ENCODE peak calls at places on chromosomes 11 and 22, in six cellular contexts. S is lung microvascular endothelial cell, M is ovary, B is right lobe of liver, J is dorsolateral prefrontal cortex, K is GM12891. P is an unnamed sample.

GRCh38 chr11:95593101-95593500 is 196.5 kb downstream of the FAM76B start:
- DNase-seq in M (peak), B (no peak), S (no peak), J (peak), K (no peak), P (peak)

GRCh38 chr11:128784059-128784804 is 82.9 kb downstream of the KCNJ1 start:
- DNase-seq in M (no peak), J (no peak), B (no peak), K (no peak), S (no peak), P (no peak)

GRCh38 chr22:32327596-32328171 is 30.0 kb upstream of the RFPL3 start:
- DNase-seq in S (no peak), J (no peak), K (no peak), B (peak), M (no peak), P (no peak)

GRCh38 chr22:41933411-41934177 is 7.0 kb upstream of the TNFRSF13C start:
- DNase-seq in B (no peak), K (no peak), M (no peak), S (no peak), J (no peak), P (no peak)

GRCh38 chr22:37225481-37225880 is 13.2 kb upstream of the SSTR3 start:
- DNase-seq in B (no peak), M (no peak), K (no peak), J (no peak), S (peak), P (no peak)

GRCh38 chr11:21142007-21142406 is 472.6 kb downstream of the NELL1 start:
- DNase-seq in K (no peak), S (no peak), J (no peak), M (no peak), B (no peak), P (no peak)

GRCh38 chr22:19258371-19258770 is 33.1 kb downstream of the CLTCL1 start:
- DNase-seq in J (no peak), S (no peak), B (no peak), M (no peak), K (no peak), P (no peak)

GRCh38 chr11:59271811-59272327 is 59.1 kb upstream of the MPEG1 start:
- DNase-seq in J (no peak), S (no peak), B (no peak), K (no peak), M (no peak), P (no peak)

GRCh38 chr11:120153221-120153620 is 15.3 kb upstream of the TRIM29 start:
- DNase-seq in S (no peak), M (no peak), J (no peak), K (no peak), B (no peak), P (no peak)

GRCh38 chr11:68727783-68728182 is 23.5 kb downstream of the TESMIN start:
- DNase-seq in B (no peak), M (no peak), J (no peak), K (no peak), S (peak), P (peak)

GRCh38 chr11:87451400-87451799 is 413.7 kb downstream of the TMEM135 start:
- DNase-seq in K (no peak), J (no peak), M (no peak), S (no peak), B (no peak), P (peak)

GRCh38 chr11:124987096-124987495 is 33.1 kb downstream of the CCDC15 start:
- DNase-seq in B (no peak), M (no peak), J (no peak), S (no peak), K (no peak), P (no peak)

GRCh38 chr22:19174106-19175025 is 4.2 kb downstream of the SLC25A1 start:
- DNase-seq in S (peak), J (no peak), M (peak), B (peak), K (no peak), P (peak)

P was measured in fibroblast of lung.